ENCODE peak calls at places on chromosomes 3 and 15, in six cellular contexts. Y is HepG2, T is HCT116, C is K562, D is GM12878, B is H1. S is an unnamed sample.

GRCh38 chr15:61749169-61749568 is 311.1 kb downstream of the VPS13C start:
- DNase-seq in Y (no peak), T (no peak), C (no peak), D (no peak), B (no peak), S (no peak)

GRCh38 chr15:81032818-81033217 is 32.1 kb downstream of the TLNRD1 start:
- DNase-seq in Y (no peak), T (no peak), C (no peak), D (no peak), B (no peak), S (no peak)

GRCh38 chr3:188946351-188946750 is 225.4 kb upstream of the TPRG1 start:
- DNase-seq in Y (no peak), T (no peak), C (no peak), D (no peak), B (no peak), S (no peak)

GRCh38 chr3:156820687-156821070 is 5.5 kb upstream of the LEKR1 start:
- DNase-seq in Y (no peak), T (no peak), C (no peak), D (no peak), B (no peak), S (no peak)

GRCh38 chr15:44536298-44536961 is 517 bp upstream of the EIF3J start:
- DNase-seq in Y (peak), T (peak), C (peak), D (no peak), B (peak), S (peak)

GRCh38 chr3:159814161-159814560 is 174.5 kb upstream of the IL12A start:
- DNase-seq in Y (no peak), T (no peak), C (no peak), D (no peak), B (no peak), S (peak)

GRCh38 chr15:57153140-57153539 is 223.2 kb upstream of the CGNL1 start:
- DNase-seq in Y (no peak), T (no peak), C (no peak), D (no peak), B (no peak), S (no peak)

GRCh38 chr3:129486057-129487035 is 42.1 kb upstream of the RHO start:
- DNase-seq in Y (no peak), T (no peak), C (no peak), D (peak), B (no peak), S (peak)

GRCh38 chr3:106573605-106574004 is 704.8 kb upstream of the CBLB start:
- DNase-seq in Y (no peak), T (no peak), C (no peak), D (no peak), B (no peak), S (no peak)

GRCh38 chr15:62068071-62068786 is 1.5 kb downstream of the C2CD4A start:
- DNase-seq in Y (peak), T (no peak), C (peak), D (no peak), B (peak), S (no peak)

GRCh38 chr3:53500165-53500777 is 5.9 kb downstream of the CACNA1D start:
- DNase-seq in Y (no peak), T (no peak), C (no peak), D (no peak), B (no peak), S (no peak)

GRCh38 chr15:50939911-50940310 is 31.4 kb downstream of the AP4E1 start:
- DNase-seq in Y (peak), T (no peak), C (no peak), D (no peak), B (no peak), S (no peak)

GRCh38 chr3:45915518-45916231 is 27.6 kb upstream of the CXCR6 start:
- DNase-seq in Y (no peak), T (peak), C (peak), D (peak), B (no peak), S (no peak)

GRCh38 chr3:169659858-169660614 is 3.5 kb downstream of the MECOM start:
- DNase-seq in Y (no peak), T (no peak), C (no peak), D (no peak), B (peak), S (no peak)

GRCh38 chr3:132907293-132907692 is 130.9 kb upstream of the TMEM108 start:
- DNase-seq in Y (no peak), T (no peak), C (no peak), D (no peak), B (no peak), S (no peak)

DNA sequence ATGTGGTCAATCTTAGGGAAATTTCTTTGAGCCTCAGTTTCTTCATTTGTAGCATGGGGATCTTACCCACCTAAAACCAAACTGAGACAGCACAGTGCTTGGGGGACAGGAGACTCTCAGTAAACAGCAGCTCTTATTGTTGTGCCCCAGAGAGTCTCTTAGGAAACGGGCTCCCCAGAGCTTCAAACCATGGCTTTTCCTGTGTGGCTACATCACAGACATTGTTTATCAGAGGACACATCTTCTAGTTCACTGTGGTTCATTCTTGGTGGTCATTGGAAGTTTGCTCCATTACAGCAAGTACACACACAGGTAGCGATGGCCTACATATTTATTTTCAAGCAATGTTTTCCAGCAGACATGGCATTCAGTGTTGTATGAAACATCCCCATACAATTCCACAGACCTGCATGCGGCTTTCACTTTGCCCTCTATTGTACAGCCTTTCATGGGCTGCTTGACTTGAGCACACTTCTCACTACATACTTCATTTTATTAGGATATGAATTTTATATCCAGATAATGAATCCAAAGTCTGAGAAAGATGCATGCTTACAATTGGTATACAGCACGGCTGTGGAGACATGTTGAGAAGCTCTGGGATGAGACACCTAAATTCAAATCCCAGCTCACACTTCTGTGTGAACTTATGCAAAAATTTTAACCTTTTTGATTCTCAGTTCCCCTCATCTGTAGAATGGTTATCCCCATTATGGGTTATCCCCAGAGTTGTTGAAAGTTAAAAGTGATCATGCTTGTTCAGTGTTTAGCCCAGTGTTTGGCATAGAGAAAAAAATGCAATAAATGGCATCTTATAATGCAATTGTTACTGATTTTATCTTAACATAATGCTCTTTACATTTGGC is 84.8 kb upstream of the ICE2 start:
- DNase-seq in Y (no peak), T (no peak), C (no peak), D (no peak), B (no peak), S (no peak)
- TF ChIP-seq ZNF274 in Y (no peak), T (no peak), C (no peak), D (no peak), B (no peak), S (no peak)

GRCh38 chr3:49417516-49418120 is 4.7 kb downstream of the AMT start:
- DNase-seq in Y (no peak), T (no peak), C (no peak), D (no peak), B (no peak), S (no peak)

GRCh38 chr3:49413338-49413734 is 1.1 kb downstream of the TCTA start:
- DNase-seq in Y (no peak), T (no peak), C (no peak), D (no peak), B (no peak), S (no peak)

GRCh38 chr3:49414753-49415152 is 2.5 kb downstream of the TCTA start:
- DNase-seq in Y (no peak), T (no peak), C (no peak), D (no peak), B (no peak), S (no peak)

GRCh38 chr3:49416867-49417266 is 4.6 kb downstream of the TCTA start:
- DNase-seq in Y (no peak), T (no peak), C (no peak), D (no peak), B (no peak), S (no peak)

DNA sequence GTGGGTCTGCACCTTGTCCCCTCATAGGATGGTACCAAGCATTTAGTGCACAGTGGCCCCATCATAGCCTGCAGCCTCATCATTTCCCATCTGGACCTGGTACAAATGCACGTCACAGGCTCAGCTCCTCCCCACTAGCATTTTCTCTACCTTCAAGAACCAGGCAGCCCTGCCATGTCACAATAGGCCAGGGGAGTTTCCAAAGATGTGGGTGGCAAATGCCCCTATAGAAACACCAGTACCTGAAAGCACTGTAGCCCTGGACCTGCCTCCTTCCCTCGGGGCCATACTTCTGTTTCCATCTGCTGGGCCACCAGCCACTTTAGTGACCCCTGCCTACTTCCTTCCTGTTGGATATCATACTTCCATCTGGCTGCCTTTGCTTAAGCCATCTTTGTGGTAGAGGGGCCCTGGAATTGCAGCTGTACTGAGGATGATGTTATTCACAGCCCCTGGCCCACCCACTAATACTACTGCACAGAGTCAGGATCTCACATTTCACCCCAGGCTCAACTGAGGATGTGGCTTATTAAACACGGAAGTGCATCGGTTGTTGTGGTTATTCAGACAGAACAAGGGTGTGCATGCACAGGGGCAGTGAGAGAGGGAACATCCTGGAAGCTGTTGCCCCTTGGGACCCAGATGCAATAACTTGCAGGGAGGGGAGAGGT is 3.8 kb downstream of the TCTA start:
- DNase-seq in Y (no peak), T (no peak), C (no peak), D (peak), B (no peak), S (no peak)
- H3K9ac ChIP-seq in Y (no peak), T (no peak), C (no peak), D (peak), B (no peak), S (no peak)

GRCh38 chr3:82409842-82410241 is 648.4 kb upstream of the GBE1 start:
- DNase-seq in Y (no peak), T (no peak), C (no peak), D (no peak), B (no peak), S (no peak)

GRCh38 chr3:82410366-82410765 is 648.9 kb upstream of the GBE1 start:
- DNase-seq in Y (no peak), T (no peak), C (no peak), D (no peak), B (no peak), S (no peak)
- TF ChIP-seq ZNF274 in Y (no peak), T (no peak), C (no peak), D (no peak), B (no peak), S (no peak)

GRCh38 chr3:155409336-155409735 is 115.9 kb upstream of the STRIT1 start:
- DNase-seq in Y (no peak), T (no peak), C (no peak), D (no peak), B (no peak), S (no peak)

GRCh38 chr3:155417119-155417517 is 123.6 kb upstream of the STRIT1 start:
- DNase-seq in Y (no peak), T (no peak), C (no peak), D (no peak), B (no peak), S (no peak)

GRCh38 chr3:155416500-155417118 is 123.1 kb upstream of the STRIT1 start:
- DNase-seq in Y (no peak), T (no peak), C (no peak), D (no peak), B (no peak), S (no peak)

GRCh38 chr3:155411500-155412223 is 118.2 kb upstream of the STRIT1 start:
- DNase-seq in Y (peak), T (no peak), C (no peak), D (no peak), B (no peak), S (no peak)

DNA sequence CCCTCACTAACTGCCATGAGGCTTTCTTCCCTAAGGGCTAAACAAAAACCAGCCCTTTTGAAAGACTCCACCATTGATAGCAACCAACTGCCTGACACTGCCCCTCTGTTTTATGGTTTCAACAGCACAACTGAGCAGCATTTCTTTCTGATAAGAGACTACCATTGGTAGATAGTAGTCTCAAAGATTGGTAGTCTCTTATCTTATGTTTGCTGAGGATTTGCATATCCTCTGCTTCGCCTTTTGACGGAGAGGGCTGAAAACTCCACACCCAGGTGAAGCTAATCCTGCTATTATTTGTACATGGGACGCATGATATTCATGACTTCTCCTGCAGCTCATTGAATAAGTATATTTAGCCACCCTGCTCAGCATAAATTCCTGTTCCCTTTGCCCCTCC is 119.4 kb upstream of the STRIT1 start:
- DNase-seq in Y (no peak), T (no peak), C (no peak), D (no peak), B (no peak), S (no peak)
- H3K9ac ChIP-seq in Y (no peak), T (no peak), C (no peak), D (no peak), B (no peak), S (no peak)

GRCh38 chr3:167967257-167968010 is 128.3 kb downstream of the GOLIM4 start:
- DNase-seq in Y (no peak), T (no peak), C (no peak), D (no peak), B (no peak), S (no peak)
- TF ChIP-seq ZNF274 in Y (no peak), T (no peak), C (no peak), D (no peak), B (no peak), S (no peak)

GRCh38 chr3:9884555-9885165 is 4.6 kb upstream of the CIDEC start:
- DNase-seq in Y (peak), T (peak), C (peak), D (no peak), B (no peak), S (no peak)

GRCh38 chr3:9881440-9881839 is 1.4 kb upstream of the CIDEC start:
- DNase-seq in Y (no peak), T (no peak), C (no peak), D (no peak), B (no peak), S (no peak)

GRCh38 chr3:9886328-9886727 is 4.1 kb upstream of the JAGN1 start:
- DNase-seq in Y (no peak), T (no peak), C (no peak), D (no peak), B (no peak), S (no peak)

GRCh38 chr3:9887478-9887877 is 2.9 kb upstream of the JAGN1 start:
- DNase-seq in Y (no peak), T (no peak), C (no peak), D (no peak), B (no peak), S (no peak)

DNA sequence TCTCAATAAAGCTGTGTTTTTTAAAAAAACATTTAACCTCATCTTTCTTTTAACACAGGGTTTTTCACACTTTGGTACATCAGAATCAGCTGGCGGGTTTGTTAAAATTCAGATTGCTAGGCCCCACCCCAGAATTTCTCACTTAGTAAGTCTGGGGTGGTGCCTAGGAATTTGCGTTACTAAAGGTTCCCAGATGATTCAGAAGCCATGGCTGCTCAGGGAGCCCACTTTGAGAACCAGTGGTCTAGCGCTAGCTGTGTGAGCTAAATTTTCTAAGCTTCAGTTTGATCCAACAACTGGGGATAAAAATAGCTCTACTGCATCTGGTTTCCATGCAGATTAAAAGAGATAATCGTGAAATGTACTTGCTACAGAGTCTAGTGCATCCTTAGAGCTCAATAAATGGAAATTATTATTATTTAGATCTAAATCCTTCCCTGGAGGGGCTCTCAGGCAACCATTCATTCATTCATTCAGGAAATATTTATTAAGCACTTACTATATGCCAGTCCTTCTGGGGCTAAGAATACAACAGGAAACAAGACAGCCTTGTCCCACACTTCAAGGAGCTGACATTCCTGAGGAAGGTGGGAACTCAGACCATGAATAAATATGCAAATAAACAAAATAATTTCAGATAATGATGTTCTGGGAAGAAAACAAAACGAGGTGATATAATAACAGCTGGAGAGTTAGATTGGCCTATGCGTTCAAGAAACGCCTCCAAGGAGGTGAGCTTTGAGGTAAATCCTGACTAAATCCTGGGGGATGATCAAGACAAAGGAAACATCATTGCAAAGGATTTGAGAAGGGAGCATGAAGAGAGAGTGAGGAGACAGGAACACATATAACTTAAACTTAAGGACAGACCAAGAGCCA is 3.9 kb upstream of the CIDEC start:
- DNase-seq in Y (no peak), T (no peak), C (no peak), D (no peak), B (no peak), S (no peak)
- H3K9ac ChIP-seq in Y (no peak), T (peak), C (no peak), D (no peak), B (no peak), S (no peak)

GRCh38 chr3:72343078-72343477 is 505.2 kb downstream of the SHQ1 start:
- DNase-seq in Y (no peak), T (no peak), C (no peak), D (no peak), B (no peak), S (no peak)
- TF ChIP-seq ZNF274 in Y (no peak), T (no peak), C (no peak), D (no peak), B (no peak), S (no peak)

GRCh38 chr15:89812126-89812846 is 2.4 kb downstream of the ANPEP start:
- DNase-seq in Y (peak), T (no peak), C (no peak), D (no peak), B (no peak), S (no peak)

GRCh38 chr15:89814112-89814742 is 425 bp downstream of the ANPEP start:
- DNase-seq in Y (no peak), T (no peak), C (no peak), D (no peak), B (no peak), S (no peak)

GRCh38 chr15:89815769-89816168 is 1.1 kb upstream of the ANPEP start:
- DNase-seq in Y (no peak), T (no peak), C (no peak), D (no peak), B (no peak), S (no peak)

GRCh38 chr15:89812847-89813320 is 1.8 kb downstream of the ANPEP start:
- DNase-seq in Y (no peak), T (no peak), C (no peak), D (no peak), B (no peak), S (no peak)

DNA sequence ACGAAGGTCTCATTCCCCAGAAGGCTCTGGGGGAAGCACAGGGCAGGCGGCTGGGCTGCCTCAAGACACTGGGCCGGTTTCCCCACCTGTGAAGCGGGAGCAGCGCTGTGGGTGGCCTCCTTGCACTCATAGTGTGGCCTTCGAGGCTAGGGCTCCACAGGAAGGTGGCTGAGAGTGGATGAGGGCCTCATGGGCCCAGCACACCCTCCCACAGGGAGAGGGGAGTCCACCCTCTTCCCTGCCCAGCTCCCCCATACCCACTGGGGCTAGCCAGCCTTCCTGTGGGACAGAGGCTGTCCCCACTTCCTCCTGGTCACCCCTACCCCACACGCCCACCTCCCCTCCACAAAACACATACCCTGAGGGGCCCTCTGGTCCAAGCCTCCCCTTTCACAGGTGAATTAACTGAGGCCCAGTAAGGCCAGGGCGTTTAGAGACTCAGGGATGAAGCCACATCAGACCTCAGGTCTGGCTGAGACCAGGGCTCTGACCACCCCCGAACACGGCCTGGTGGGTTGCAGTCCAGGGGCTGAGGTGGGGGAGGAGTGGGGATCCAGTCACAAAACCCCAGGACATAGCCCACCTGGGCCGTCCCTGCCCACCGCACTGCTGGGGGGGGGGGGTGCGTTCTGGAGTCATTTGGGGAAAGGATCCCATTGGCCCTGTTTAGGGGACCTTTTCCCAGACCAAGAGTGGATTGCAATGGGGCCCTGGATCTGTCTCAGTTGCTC is 1.1 kb downstream of the ANPEP start:
- DNase-seq in Y (no peak), T (no peak), C (no peak), D (no peak), B (no peak), S (no peak)
- H3K9ac ChIP-seq in Y (peak), T (no peak), C (peak), D (no peak), B (no peak), S (no peak)